ENCODE peak calls at places on chromosomes 11 and 22, in eight cellular contexts. D is IMR-90, M is uterus, R is transverse colon, P is suprapubic skin, S is ovary, J is A549, O is sigmoid colon. K is an unnamed sample.

GRCh38 chr11:127653071-127653470 is 652.5 kb upstream of the KIRREL3 start:
- DNase-seq in D (no peak), M (no peak), R (no peak), P (no peak), S (no peak), J (no peak), O (no peak), K (no peak)

GRCh38 chr11:1466784-1467183 is 19.8 kb downstream of the MOB2 start:
- DNase-seq in D (no peak), M (no peak), R (no peak), P (no peak), S (no peak), J (no peak), O (no peak), K (no peak)

GRCh38 chr11:120182357-120182756 is 28.5 kb upstream of the OAF start:
- DNase-seq in D (no peak), M (no peak), R (no peak), P (peak; percentile 69), S (peak; percentile 26), J (no peak), O (peak; percentile 28), K (no peak)

GRCh38 chr22:49589811-49590210 is 237.9 kb downstream of the BRD1 start:
- DNase-seq in D (no peak), M (no peak), R (no peak), P (no peak), S (no peak), J (no peak), O (peak; percentile 47), K (no peak)

GRCh38 chr11:63762662-63763505 is 5.7 kb downstream of the ZFTA start:
- DNase-seq in D (no peak), M (peak; percentile 61), R (peak; percentile 51), P (no peak), S (peak; percentile 80), J (no peak), O (peak; percentile 85), K (peak; percentile 64)

GRCh38 chr11:34335331-34335730 is 22.5 kb downstream of the ABTB2 start:
- DNase-seq in D (no peak), M (no peak), R (no peak), P (no peak), S (no peak), J (no peak), O (no peak), K (no peak)

GRCh38 chr11:128956401-128957203 is 13.9 kb upstream of the TP53AIP1 start:
- DNase-seq in D (peak; percentile 78), M (no peak), R (peak; percentile 23), P (no peak), S (no peak), J (peak; percentile 62), O (no peak), K (no peak)

GRCh38 chr11:113263458-113264095 is 50.8 kb upstream of the TTC12 start:
- DNase-seq in D (no peak), M (no peak), R (no peak), P (no peak), S (no peak), J (no peak), O (no peak), K (no peak)

GRCh38 chr11:39678996-39679395 is 1780.5 kb downstream of the LRRC4C start:
- DNase-seq in D (no peak), M (no peak), R (no peak), P (no peak), S (no peak), J (no peak), O (no peak), K (no peak)

GRCh38 chr11:57474751-57475115 is 14.4 kb downstream of the RTN4RL2 start:
- DNase-seq in D (no peak), M (no peak), R (no peak), P (no peak), S (no peak), J (no peak), O (no peak), K (no peak)

GRCh38 chr22:27331526-27332281 is 469.9 kb downstream of the MN1 start:
- DNase-seq in D (peak; percentile 27), M (no peak), R (peak; percentile 38), P (no peak), S (peak; percentile 69), J (peak; percentile 43), O (peak; percentile 74), K (no peak)
- TF ChIP-seq CTCF in D (peak; percentile 43), M (peak; percentile 13), R (peak; percentile 41), P (no peak), S (peak; percentile 40), J (peak; percentile 30), O (peak; percentile 18), K (no peak)

DNA sequence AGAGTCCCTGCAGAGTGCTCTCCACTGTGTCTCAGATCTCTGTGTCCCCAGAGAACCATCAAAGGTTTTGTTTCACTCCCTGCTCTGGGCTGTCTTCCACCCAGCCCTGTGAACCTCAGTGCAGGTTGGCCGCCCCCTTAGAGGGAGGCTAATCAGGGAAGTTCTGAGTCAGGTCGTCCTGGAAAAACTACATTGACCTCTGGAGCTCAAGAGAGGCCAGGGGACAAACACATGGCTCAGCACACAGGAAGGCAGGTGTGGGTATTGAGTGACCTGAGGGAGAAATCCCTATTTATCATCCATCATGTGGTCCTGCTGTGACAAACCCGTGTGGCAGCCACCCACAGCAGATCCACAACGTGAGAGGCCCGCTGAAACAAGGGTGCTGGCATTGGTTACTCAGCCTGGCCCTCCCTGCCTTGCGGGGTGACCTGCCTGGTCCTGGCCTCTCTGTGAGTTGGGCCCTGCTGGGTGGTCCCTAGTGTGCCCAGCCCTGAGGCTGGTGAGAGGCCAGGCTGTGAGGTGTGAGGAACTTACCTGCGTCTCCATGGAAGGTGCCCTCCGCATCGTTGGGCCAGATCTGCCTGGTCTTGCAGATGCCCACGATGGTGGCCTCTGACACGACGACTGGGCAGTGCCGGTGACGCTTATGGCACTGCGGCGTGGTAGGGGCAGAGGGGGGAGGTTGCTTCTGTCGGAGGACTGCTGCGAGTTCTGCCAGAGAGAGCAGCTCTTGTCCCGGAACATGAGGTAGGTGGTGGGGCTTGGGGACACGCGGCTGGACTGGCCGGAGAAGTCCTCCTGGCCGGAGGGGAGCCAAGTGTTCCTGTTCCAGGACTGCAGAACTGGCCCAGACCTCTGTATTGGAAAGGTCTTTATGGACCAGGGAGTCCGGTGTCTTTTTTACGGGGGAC is 671 bp upstream of the BCR start:
- DNase-seq in D (no peak), M (peak; percentile 50), R (peak; percentile 34), P (no peak), S (peak; percentile 60), J (no peak), O (peak; percentile 78), K (no peak)
- H3K4me1 ChIP-seq in D (peaks cover 29% of the 10 kb centered on the region), M (peaks cover 28% of the 10 kb centered on the region), R (peaks cover 54% of the 10 kb centered on the region), P (peaks cover 56% of the 10 kb centered on the region), S (peaks cover 23% of the 10 kb centered on the region), J (peaks cover 31% of the 10 kb centered on the region), O (peaks cover 55% of the 10 kb centered on the region), K (peaks cover 6% of the 10 kb centered on the region)

DNA sequence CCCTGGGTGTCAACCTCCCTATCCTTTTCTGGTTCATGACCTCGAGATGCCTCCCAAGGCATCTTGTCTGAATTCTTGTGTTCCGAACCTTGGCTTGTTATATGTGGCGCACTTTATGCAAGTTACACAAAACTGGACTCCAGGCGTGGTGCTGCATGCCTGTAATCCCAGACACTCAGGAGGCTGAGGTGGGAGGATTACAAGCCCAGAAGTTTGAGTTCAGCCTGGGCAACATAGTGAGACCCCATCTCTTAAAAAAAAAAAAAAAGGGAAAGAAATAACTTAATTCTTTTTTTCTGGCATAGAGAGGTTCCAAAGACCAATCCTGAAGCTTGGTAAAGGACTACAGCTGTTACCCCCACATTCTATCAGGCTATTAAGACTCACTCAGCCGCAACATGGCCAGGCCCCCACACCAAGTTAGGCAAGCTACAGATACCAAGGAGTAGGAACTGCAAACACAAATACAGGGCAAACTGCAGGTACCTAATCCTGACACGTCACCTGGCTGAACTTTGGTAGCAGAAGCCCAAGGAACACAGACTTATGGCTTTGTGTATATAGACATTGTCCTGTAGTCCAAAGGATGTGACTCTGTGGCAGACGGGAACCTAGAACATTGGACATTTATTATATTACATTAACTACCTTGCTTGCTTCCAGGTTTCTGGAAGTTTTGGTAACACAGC is 1.3 kb downstream of the C11orf24 start:
- DNase-seq in D (no peak), M (no peak), R (peak; percentile 61), P (no peak), S (no peak), J (no peak), O (no peak), K (no peak)
- TF ChIP-seq POLR2A in D (no peak), M (no peak), R (peak; percentile 43), P (no peak), S (no peak), J (no peak), O (no peak), K (peak; percentile 54)

DNA sequence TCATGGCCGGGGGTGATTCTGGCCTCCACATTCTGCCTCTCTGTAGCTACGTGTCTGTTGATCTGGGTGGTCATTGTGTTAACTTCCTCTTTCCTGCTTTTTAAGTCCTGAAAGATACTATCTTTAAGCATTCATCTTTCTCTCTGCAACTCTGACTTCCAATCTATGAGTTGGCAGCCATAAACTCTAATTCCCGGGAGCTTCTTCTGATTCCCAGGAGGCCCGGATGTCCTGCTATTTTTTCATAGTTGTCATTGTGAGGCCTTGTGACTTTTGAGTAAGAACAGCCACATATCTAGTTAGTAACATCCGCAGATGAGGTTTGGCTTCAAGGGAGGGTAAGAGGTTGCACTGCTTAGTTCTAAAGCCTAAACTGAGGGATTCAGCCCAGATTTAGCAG is 107.8 kb downstream of the SYN3 start:
- DNase-seq in D (no peak), M (no peak), R (no peak), P (no peak), S (no peak), J (no peak), O (no peak), K (no peak)
- TF ChIP-seq CTCF in D (no peak), M (no peak), R (no peak), P (no peak), S (no peak), J (no peak), O (no peak), K (no peak)